ENCODE peak calls at places on chromosomes 12 and 14, in four cellular contexts. One of them, this sample, is unnamed. For H3K36me3, the result is how much of the 10 kb centered on the place peaks cover.

GRCh38 chr12:15268927-15269552 is 47.8 kb upstream of the RERG start:
- DNase-seq in esophagus squamous epithelium: no peak
- DNase-seq in spleen: no peak
- DNase-seq in HCT116: peak
- DNase-seq in this sample: peak

GRCh38 chr12:30813741-30814687 is 59.3 kb upstream of the CAPRIN2 start:
- DNase-seq in spleen: no peak
- DNase-seq in esophagus squamous epithelium: no peak
- DNase-seq in HCT116: no peak
- DNase-seq in this sample: no peak

GRCh38 chr12:92000587-92000986 is 145.1 kb downstream of the BTG1 start:
- DNase-seq in esophagus squamous epithelium: no peak
- DNase-seq in spleen: no peak
- DNase-seq in HCT116: no peak
- DNase-seq in this sample: no peak

GRCh38 chr14:23171251-23171975 is 12.0 kb downstream of the SLC7A8 start:
- DNase-seq in HCT116: no peak
- DNase-seq in spleen: no peak
- DNase-seq in esophagus squamous epithelium: no peak
- DNase-seq in this sample: no peak

GRCh38 chr12:66915312-66915904 is 236.5 kb upstream of the GRIP1 start:
- DNase-seq in esophagus squamous epithelium: no peak
- DNase-seq in HCT116: no peak
- DNase-seq in spleen: no peak
- DNase-seq in this sample: no peak

GRCh38 chr14:39368261-39368959 is 63.8 kb downstream of the FBXO33 start:
- DNase-seq in HCT116: peak
- DNase-seq in esophagus squamous epithelium: no peak
- DNase-seq in spleen: no peak
- DNase-seq in this sample: peak

GRCh38 chr14:74501135-74501614 is 7.6 kb downstream of the ISCA2 start:
- DNase-seq in HCT116: no peak
- DNase-seq in esophagus squamous epithelium: no peak
- DNase-seq in spleen: no peak
- DNase-seq in this sample: no peak

GRCh38 chr12:86445361-86445760 is 189.2 kb upstream of the MGAT4C start:
- DNase-seq in spleen: no peak
- DNase-seq in esophagus squamous epithelium: no peak
- DNase-seq in HCT116: no peak
- DNase-seq in this sample: peak

DNA sequence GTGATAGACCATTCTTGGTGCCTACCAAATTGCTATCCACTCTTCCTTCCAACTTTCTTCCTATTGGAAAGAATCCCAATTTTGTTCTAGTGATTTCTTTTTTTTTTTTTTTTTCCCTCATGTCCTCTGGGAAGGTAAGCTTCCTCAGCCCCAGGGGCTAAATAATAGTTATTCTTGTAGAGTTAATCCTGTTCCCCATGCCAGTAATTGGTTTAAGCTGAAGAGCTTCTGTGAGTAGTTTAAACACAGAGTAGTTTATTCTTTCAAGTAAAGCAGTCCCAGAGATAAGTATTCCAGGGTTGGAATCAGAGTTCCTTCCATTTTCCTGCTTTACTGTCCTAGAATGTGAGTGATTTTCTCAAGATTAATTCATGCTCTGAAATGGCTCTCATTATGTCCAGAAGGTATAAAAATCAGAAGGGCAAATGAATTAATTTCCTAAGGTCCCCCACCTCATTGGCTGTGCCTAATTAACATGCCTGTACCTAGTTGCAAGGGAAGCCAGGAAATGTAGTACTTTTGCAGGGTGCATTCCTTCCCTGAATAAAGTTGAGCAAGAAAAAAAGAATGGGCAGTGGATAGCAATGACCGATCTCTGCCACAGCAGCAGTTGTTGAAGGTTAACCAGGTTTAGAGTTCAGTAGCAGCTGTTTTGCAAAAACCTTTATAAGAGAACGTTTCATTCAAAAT is 97.8 kb downstream of the PLEKHA5 start:
- DNase-seq in spleen: no peak
- DNase-seq in HCT116: no peak
- DNase-seq in esophagus squamous epithelium: no peak
- DNase-seq in this sample: no peak
- H3K36me3 ChIP-seq in spleen: under half
- H3K36me3 ChIP-seq in HCT116: under half
- H3K36me3 ChIP-seq in esophagus squamous epithelium: under half
- H3K36me3 ChIP-seq in this sample: under half

DNA sequence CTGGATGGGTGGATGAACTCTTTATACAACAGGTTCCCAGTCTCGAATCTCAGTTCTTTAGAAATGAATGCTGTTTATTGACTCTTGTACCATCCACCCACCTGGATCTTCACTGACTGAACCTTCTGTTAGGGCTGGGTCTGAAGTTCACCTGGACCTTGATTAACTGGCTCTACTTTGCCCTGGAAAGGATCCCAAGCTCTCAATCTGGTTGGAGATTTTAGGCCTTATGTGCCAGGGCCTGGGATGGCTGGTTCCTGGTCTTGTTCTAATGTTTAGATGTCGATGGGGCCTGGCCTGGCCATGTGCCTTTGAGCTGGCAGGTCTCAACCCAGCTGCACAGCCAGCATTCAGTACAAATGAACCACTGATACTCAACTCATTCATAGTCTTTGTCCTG is 76.5 kb upstream of the MED13L start:
- DNase-seq in HCT116: no peak
- DNase-seq in spleen: no peak
- DNase-seq in esophagus squamous epithelium: no peak
- DNase-seq in this sample: no peak
- H3K36me3 ChIP-seq in HCT116: under half
- H3K36me3 ChIP-seq in spleen: under half
- H3K36me3 ChIP-seq in esophagus squamous epithelium: under half
- H3K36me3 ChIP-seq in this sample: under half

GRCh38 chr12:49031573-49032161 is 13.1 kb upstream of the PRKAG1 start:
- DNase-seq in spleen: no peak
- DNase-seq in HCT116: no peak
- DNase-seq in esophagus squamous epithelium: no peak
- DNase-seq in this sample: no peak
- H3K36me3 ChIP-seq in spleen: half or more
- H3K36me3 ChIP-seq in HCT116: half or more
- H3K36me3 ChIP-seq in esophagus squamous epithelium: half or more
- H3K36me3 ChIP-seq in this sample: half or more

DNA sequence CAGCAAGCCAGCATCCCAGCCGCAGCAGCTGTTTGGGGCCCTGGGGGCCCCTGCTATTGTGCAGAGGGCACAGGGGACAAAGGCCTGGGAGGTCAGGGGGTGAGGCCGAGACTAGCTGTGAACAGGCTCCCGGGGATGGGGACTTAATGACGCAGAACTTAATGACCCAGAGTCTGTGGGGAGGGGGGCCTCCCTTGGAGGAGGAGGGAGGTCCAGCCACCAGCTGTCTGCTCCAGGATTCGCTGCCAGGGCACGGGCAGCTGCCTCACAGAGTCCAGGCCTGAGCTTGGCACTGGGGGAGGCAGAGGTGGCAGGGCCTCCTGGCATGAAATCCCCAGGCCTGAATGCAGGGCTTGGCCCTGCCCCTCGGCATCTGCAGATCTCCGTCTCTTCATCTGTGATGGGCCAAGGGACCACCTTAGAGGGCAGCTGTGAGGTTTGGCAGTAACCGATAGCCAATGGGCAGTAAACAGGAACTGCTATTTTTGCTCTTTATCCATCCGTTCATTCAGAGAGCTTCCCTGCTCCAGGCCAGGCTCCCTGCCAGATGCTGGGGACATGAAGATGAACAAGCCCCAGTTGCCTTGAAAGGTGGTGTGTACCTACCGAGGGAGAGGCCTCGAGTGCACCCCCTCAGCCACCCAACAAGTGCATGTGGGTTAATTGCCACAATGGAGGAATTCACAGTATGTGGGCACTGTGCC is 6.7 kb downstream of the FAM222A start:
- DNase-seq in HCT116: no peak
- DNase-seq in esophagus squamous epithelium: no peak
- DNase-seq in spleen: no peak
- DNase-seq in this sample: no peak
- H3K36me3 ChIP-seq in HCT116: under half
- H3K36me3 ChIP-seq in esophagus squamous epithelium: under half
- H3K36me3 ChIP-seq in spleen: under half
- H3K36me3 ChIP-seq in this sample: under half

GRCh38 chr12:106879612-106880011 is 76.1 kb upstream of the TMEM263 start:
- DNase-seq in spleen: no peak
- DNase-seq in esophagus squamous epithelium: no peak
- DNase-seq in HCT116: no peak
- DNase-seq in this sample: no peak
- H3K36me3 ChIP-seq in spleen: half or more
- H3K36me3 ChIP-seq in esophagus squamous epithelium: under half
- H3K36me3 ChIP-seq in HCT116: under half
- H3K36me3 ChIP-seq in this sample: half or more